ENCODE peak calls at places on chromosomes 7 and 10, in four cellular contexts. H is GM20000, F is T-helper 9 cell, Z is NCI-H1092 treated with DMSO at 0.1 percent for 48 hours. B is an unnamed sample.
A peak's percentile ranks its signal among the peaks of the same experiment; 100 is the strongest.

GRCh38 chr10:7388602-7389001 is 22.2 kb downstream of the SFMBT2 start:
- DNase-seq in H (no peak), F (no peak), Z (no peak), B (no peak)

GRCh38 chr10:132590752-132591121 is 53.1 kb downstream of the INPP5A start:
- DNase-seq in H (no peak), F (no peak), Z (no peak), B (no peak)

GRCh38 chr7:4255336-4255735 is 426.8 kb upstream of the FOXK1 start:
- DNase-seq in H (no peak), F (no peak), Z (no peak), B (no peak)

GRCh38 chr10:89707372-89707771 is 6.0 kb downstream of the KIF20B start:
- DNase-seq in H (no peak), F (no peak), Z (no peak), B (no peak)

GRCh38 chr10:103416436-103417147 is 20.2 kb downstream of the PDCD11 start:
- DNase-seq in H (peak; percentile 53), F (peak; percentile 60), Z (peak; percentile 16), B (peak; percentile 59)

GRCh38 chr7:140696024-140696678 is 357 bp upstream of the NDUFB2 start:
- DNase-seq in H (peak; percentile 94), F (peak; percentile 95), Z (peak; percentile 93), B (peak; percentile 96)

GRCh38 chr10:101297901-101298451 is 56.0 kb upstream of the BTRC start:
- DNase-seq in H (peak; percentile 85), F (peak; percentile 77), Z (peak; percentile 10), B (peak; percentile 65)

GRCh38 chr7:56074371-56074791 is 10.3 kb downstream of the SUMF2 start:
- DNase-seq in H (peak; percentile 80), F (peak; percentile 50), Z (peak; percentile 87), B (peak; percentile 90)

GRCh38 chr7:88337556-88337955 is 30.9 kb upstream of the STEAP4 start:
- DNase-seq in H (no peak), F (no peak), Z (no peak), B (no peak)

GRCh38 chr10:44422153-44422552 is 37.3 kb upstream of the CXCL12 start:
- DNase-seq in H (no peak), F (no peak), Z (no peak), B (no peak)

GRCh38 chr7:1533569-1534329 is 3.2 kb downstream of the MAFK start:
- DNase-seq in H (peak; percentile 78), F (no peak), Z (no peak), B (peak; percentile 42)

GRCh38 chr7:45224832-45225231 is 67.2 kb downstream of the RAMP3 start:
- DNase-seq in H (no peak), F (no peak), Z (no peak), B (no peak)

GRCh38 chr10:131998050-131998844 is 16.5 kb upstream of the BNIP3 start:
- DNase-seq in H (no peak), F (no peak), Z (no peak), B (no peak)

GRCh38 chr10:74039561-74040145 is 41.7 kb downstream of the VCL start:
- DNase-seq in H (no peak), F (no peak), Z (no peak), B (peak; percentile 37)

B was measured in A673.